ENCODE peak calls at places on chromosomes 4 and X, in six cellular contexts. E is K562, X is pancreas, W is left lung, C is GM12878, Y is left ventricle myocardium inferior. I is an unnamed sample.

GRCh38 chr4:10730019-10730418 is 45.5 kb upstream of the CLNK start:
- DNase-seq in E (no peak), X (no peak), W (no peak), C (peak; percentile 64), Y (no peak), I (no peak)

GRCh38 chr4:93781198-93781597 is 47.4 kb upstream of the ATOH1 start:
- DNase-seq in E (no peak), X (no peak), W (no peak), C (no peak), Y (no peak), I (no peak)

GRCh38 chr4:1978741-1979476 is 29.9 kb downstream of the NELFA start:
- DNase-seq in E (no peak), X (no peak), W (no peak), C (no peak), Y (no peak), I (no peak)

GRCh38 chr4:61805979-61806378 is 605.9 kb downstream of the ADGRL3 start:
- DNase-seq in E (no peak), X (no peak), W (no peak), C (no peak), Y (no peak), I (no peak)

GRCh38 chr4:8050180-8050554 is 108.4 kb downstream of the ABLIM2 start:
- DNase-seq in E (no peak), X (no peak), W (no peak), C (no peak), Y (no peak), I (no peak)

GRCh38 chrX:69357293-69357692 is 146.8 kb upstream of the NALF2 start:
- DNase-seq in E (no peak), X (no peak), W (no peak), C (no peak), Y (no peak), I (no peak)

GRCh38 chrX:16825306-16826035 is 39.2 kb downstream of the TXLNG start:
- DNase-seq in E (no peak), X (no peak), W (no peak), C (no peak), Y (no peak), I (no peak)

GRCh38 chr4:173498771-173499170 is 31.3 kb downstream of the HAND2 start:
- DNase-seq in E (no peak), X (no peak), W (no peak), C (no peak), Y (no peak), I (no peak)

GRCh38 chr4:101141230-101141629 is 206.1 kb downstream of the PPP3CA start:
- DNase-seq in E (no peak), X (no peak), W (no peak), C (peak; percentile 35), Y (no peak), I (no peak)

GRCh38 chr4:7370038-7370437 is 64.7 kb downstream of the PSAPL1 start:
- DNase-seq in E (no peak), X (no peak), W (peak; percentile 17), C (no peak), Y (no peak), I (no peak)

GRCh38 chr4:17941731-17942130 is 79.8 kb downstream of the LCORL start:
- DNase-seq in E (no peak), X (no peak), W (no peak), C (no peak), Y (no peak), I (no peak)

GRCh38 chrX:44568196-44568595 is 25.5 kb upstream of the FUNDC1 start:
- DNase-seq in E (no peak), X (no peak), W (no peak), C (no peak), Y (no peak), I (no peak)

GRCh38 chr4:57085278-57085677 is 24.9 kb downstream of the IGFBP7 start:
- DNase-seq in E (no peak), X (no peak), W (no peak), C (no peak), Y (no peak), I (no peak)

GRCh38 chr4:148253748-148254147 is 188.5 kb downstream of the NR3C2 start:
- DNase-seq in E (no peak), X (no peak), W (no peak), C (no peak), Y (no peak), I (no peak)

GRCh38 chr4:57501715-57502114 is 391.5 kb upstream of the IGFBP7 start:
- DNase-seq in E (no peak), X (no peak), W (no peak), C (no peak), Y (peak; percentile 39), I (no peak)

GRCh38 chr4:156252300-156253016 is 298.8 kb upstream of the CTSO start:
- DNase-seq in E (no peak), X (no peak), W (no peak), C (no peak), Y (no peak), I (no peak)

GRCh38 chr4:154877110-154877760 is 96.2 kb downstream of the RBM46 start:
- DNase-seq in E (no peak), X (no peak), W (no peak), C (no peak), Y (no peak), I (no peak)

GRCh38 chr4:8732092-8732491 is 139.5 kb downstream of the CPZ start:
- DNase-seq in E (no peak), X (no peak), W (peak; percentile 25), C (no peak), Y (no peak), I (no peak)

DNA sequence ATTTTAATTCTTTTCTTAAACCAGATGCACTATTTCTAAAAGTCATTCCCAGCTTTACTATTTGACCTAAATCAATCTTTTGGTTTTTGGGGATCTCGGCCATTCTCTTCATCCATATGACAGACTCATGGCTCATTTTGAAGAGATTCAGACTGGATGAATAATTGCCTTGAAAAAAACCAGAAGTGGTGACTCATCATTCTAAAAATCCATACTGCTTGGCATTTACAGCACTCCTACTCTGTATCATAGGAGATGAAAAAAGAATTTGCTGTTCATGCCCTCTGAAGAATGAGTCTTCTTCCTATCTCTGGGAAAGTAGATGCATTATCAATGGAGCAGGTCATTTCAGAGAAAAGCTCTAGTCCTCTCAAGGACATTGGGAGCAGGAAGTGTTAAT is 220.5 kb upstream of the RPS6KA3 start:
- DNase-seq in E (no peak), X (no peak), W (no peak), C (no peak), Y (no peak), I (no peak)
- H3K4me3 ChIP-seq in E (no peak overlapping the region), X (no peak overlapping the region), W (no peak overlapping the region), C (no peak overlapping the region), Y (no peak overlapping the region), I (no peak overlapping the region)

DNA sequence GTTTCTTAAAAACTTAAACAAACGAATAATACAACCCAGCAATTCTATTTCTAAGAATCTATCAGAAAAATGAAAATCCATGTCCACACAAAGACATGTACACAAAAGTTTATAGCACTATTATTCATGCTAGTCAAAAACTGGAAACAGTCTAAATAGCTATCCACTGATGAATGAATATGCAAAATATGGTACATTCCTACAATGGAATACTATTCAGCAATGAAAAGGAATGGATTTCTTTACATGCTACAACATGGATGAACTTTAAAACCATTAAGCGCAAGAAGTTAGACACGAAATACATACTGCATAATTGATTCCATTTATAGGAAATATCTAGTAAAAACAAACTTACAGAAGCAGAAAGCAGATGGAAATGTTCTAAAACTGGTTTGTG is 43.3 kb downstream of the HELT start:
- DNase-seq in E (no peak), X (no peak), W (no peak), C (no peak), Y (no peak), I (no peak)
- TF ChIP-seq CTCF in E (no peak), X (no peak), W (no peak), C (no peak), Y (no peak), I (no peak)

DNA sequence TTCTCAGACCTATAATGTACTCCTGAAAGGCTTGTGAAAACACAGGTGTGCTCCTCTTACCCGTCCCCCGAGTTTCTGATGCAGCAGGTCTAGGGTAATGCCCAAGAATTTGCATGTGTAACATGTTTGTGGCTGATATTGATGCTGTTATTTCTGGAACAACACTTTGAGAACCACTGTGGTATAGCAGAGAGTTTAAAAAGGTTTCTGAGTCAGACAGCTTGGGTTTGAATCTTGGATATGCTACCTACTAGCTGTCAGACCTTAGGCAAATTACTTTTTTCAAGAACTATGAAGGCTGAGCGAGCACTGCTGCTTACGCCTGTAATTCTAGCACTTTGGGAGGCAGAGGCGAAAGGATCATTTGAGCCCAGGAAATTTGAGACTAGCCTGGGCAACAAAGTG is 4.9 kb downstream of the AFF1 start:
- DNase-seq in E (no peak), X (no peak), W (no peak), C (peak; percentile 98), Y (no peak), I (no peak)
- H3K4me3 ChIP-seq in E (no peak overlapping the region), X (no peak overlapping the region), W (no peak overlapping the region), C (peak overlapping the region; percentile 64), Y (no peak overlapping the region), I (no peak overlapping the region)

GRCh38 chrX:119745283-119745848 is 13.0 kb upstream of the SOWAHD start:
- DNase-seq in E (no peak), X (no peak), W (no peak), C (no peak), Y (no peak), I (no peak)
- TF ChIP-seq CTCF in E (no peak), X (no peak), W (no peak), C (no peak), Y (no peak), I (no peak)

GRCh38 chr4:138673053-138673452 is 342.5 kb upstream of the NOCT start:
- DNase-seq in E (no peak), X (no peak), W (no peak), C (no peak), Y (no peak), I (no peak)

GRCh38 chr4:138670681-138671080 is 344.9 kb upstream of the NOCT start:
- DNase-seq in E (no peak), X (no peak), W (no peak), C (no peak), Y (no peak), I (no peak)

GRCh38 chr4:138671106-138671505 is 344.5 kb upstream of the NOCT start:
- DNase-seq in E (no peak), X (no peak), W (no peak), C (no peak), Y (no peak), I (no peak)

GRCh38 chr4:138671606-138672084 is 343.9 kb upstream of the NOCT start:
- DNase-seq in E (peak; percentile 75), X (no peak), W (no peak), C (no peak), Y (no peak), I (no peak)

GRCh38 chr4:138672393-138672976 is 343.1 kb upstream of the NOCT start:
- DNase-seq in E (no peak), X (no peak), W (no peak), C (peak; percentile 19), Y (no peak), I (no peak)
- H3K4me3 ChIP-seq in E (no peak overlapping the region), X (no peak overlapping the region), W (no peak overlapping the region), C (no peak overlapping the region), Y (no peak overlapping the region), I (no peak overlapping the region)